ENCODE peak calls at places on chromosome 9, in eight cellular contexts. Q, I, M, L, Y, C, O and P are unnamed samples.

GRCh38 chr9:123620258-123620657 is 264.3 kb downstream of the CRB2 start:
- DNase-seq in Q (no peak), I (no peak), M (peak; percentile 8), L (peak; percentile 19), Y (no peak), C (no peak), O (no peak), P (no peak)

GRCh38 chr9:87269777-87270176 is 227.9 kb upstream of the DAPK1 start:
- DNase-seq in Q (no peak), I (no peak), M (no peak), L (no peak), Y (no peak), C (no peak), O (no peak), P (no peak)

GRCh38 chr9:128505414-128505765 is 871 bp downstream of the GLE1 start:
- DNase-seq in Q (peak; percentile 69), I (peak; percentile 53), M (peak; percentile 40), L (no peak), Y (no peak), C (no peak), O (no peak), P (no peak)

GRCh38 chr9:11149065-11149464 is 536.3 kb upstream of the PTPRD start:
- DNase-seq in Q (peak; percentile 63), I (no peak), M (no peak), L (no peak), Y (no peak), C (no peak), O (no peak), P (no peak)

GRCh38 chr9:76969716-76970115 is 49.7 kb upstream of the FOXB2 start:
- DNase-seq in Q (no peak), I (no peak), M (no peak), L (no peak), Y (no peak), C (no peak), O (no peak), P (no peak)

GRCh38 chr9:73156593-73157187 is 5.0 kb downstream of the ANXA1 start:
- DNase-seq in Q (no peak), I (no peak), M (no peak), L (no peak), Y (no peak), C (no peak), O (no peak), P (no peak)

GRCh38 chr9:4553951-4554381 is 63.7 kb downstream of the SLC1A1 start:
- DNase-seq in Q (no peak), I (peak; percentile 77), M (peak; percentile 57), L (no peak), Y (peak; percentile 88), C (no peak), O (no peak), P (no peak)

GRCh38 chr9:128162215-128163026 is 2.4 kb downstream of the BBLN start:
- DNase-seq in Q (no peak), I (peak; percentile 23), M (no peak), L (no peak), Y (no peak), C (no peak), O (no peak), P (no peak)

GRCh38 chr9:12884736-12885395 is 110.0 kb downstream of the LURAP1L start:
- DNase-seq in Q (peak; percentile 58), I (peak; percentile 80), M (peak; percentile 88), L (peak; percentile 86), Y (peak; percentile 64), C (peak; percentile 71), O (no peak), P (peak; percentile 51)

GRCh38 chr9:122786338-122786737 is 2.4 kb upstream of the OR5C1 start:
- DNase-seq in Q (no peak), I (no peak), M (no peak), L (no peak), Y (no peak), C (no peak), O (no peak), P (no peak)

GRCh38 chr9:33867747-33868429 is 50.9 kb downstream of the UBE2R2 start:
- DNase-seq in Q (no peak), I (no peak), M (no peak), L (no peak), Y (peak; percentile 31), C (no peak), O (no peak), P (no peak)

GRCh38 chr9:100100268-100100667 is 1.2 kb downstream of the INVS start:
- DNase-seq in Q (no peak), I (no peak), M (no peak), L (no peak), Y (no peak), C (no peak), O (no peak), P (no peak)

GRCh38 chr9:127971357-127972315 is 9.2 kb downstream of the EEIG1 start:
- DNase-seq in Q (peak; percentile 58), I (no peak), M (no peak), L (no peak), Y (no peak), C (peak; percentile 35), O (no peak), P (peak; percentile 30)

GRCh38 chr9:33737811-33738606 is 57.4 kb upstream of the PRSS3 start:
- DNase-seq in Q (peak; percentile 81), I (peak; percentile 44), M (peak; percentile 62), L (peak; percentile 81), Y (peak; percentile 62), C (peak; percentile 63), O (peak; percentile 12), P (peak; percentile 76)

GRCh38 chr9:105205787-105206511 is 38.5 kb upstream of the SLC44A1 start:
- DNase-seq in Q (no peak), I (peak; percentile 94), M (peak; percentile 94), L (no peak), Y (no peak), C (no peak), O (no peak), P (peak; percentile 15)

GRCh38 chr9:92961627-92962302 is 14.4 kb downstream of the FGD3 start:
- DNase-seq in Q (no peak), I (no peak), M (no peak), L (no peak), Y (no peak), C (no peak), O (no peak), P (no peak)

GRCh38 chr9:107587175-107587963 is 97.8 kb upstream of the KLF4 start:
- DNase-seq in Q (no peak), I (no peak), M (no peak), L (no peak), Y (peak; percentile 69), C (no peak), O (no peak), P (peak; percentile 85)

GRCh38 chr9:113854310-113854709 is 21.8 kb upstream of the ZNF618 start:
- DNase-seq in Q (peak; percentile 7), I (no peak), M (no peak), L (no peak), Y (no peak), C (no peak), O (no peak), P (no peak)

GRCh38 chr9:135116892-135117680 is 29.6 kb downstream of the OLFM1 start:
- DNase-seq in Q (peak; percentile 62), I (peak; percentile 8), M (no peak), L (no peak), Y (no peak), C (no peak), O (no peak), P (no peak)

GRCh38 chr9:93451762-93452709 is 551 bp downstream of the FAM120A start:
- DNase-seq in Q (peak; percentile 65), I (peak; percentile 61), M (peak; percentile 33), L (peak; percentile 62), Y (peak; percentile 58), C (peak; percentile 60), O (peak; percentile 46), P (peak; percentile 69)

GRCh38 chr9:1916676-1917075 is 98.5 kb upstream of the SMARCA2 start:
- DNase-seq in Q (no peak), I (no peak), M (no peak), L (no peak), Y (no peak), C (no peak), O (no peak), P (no peak)

DNA sequence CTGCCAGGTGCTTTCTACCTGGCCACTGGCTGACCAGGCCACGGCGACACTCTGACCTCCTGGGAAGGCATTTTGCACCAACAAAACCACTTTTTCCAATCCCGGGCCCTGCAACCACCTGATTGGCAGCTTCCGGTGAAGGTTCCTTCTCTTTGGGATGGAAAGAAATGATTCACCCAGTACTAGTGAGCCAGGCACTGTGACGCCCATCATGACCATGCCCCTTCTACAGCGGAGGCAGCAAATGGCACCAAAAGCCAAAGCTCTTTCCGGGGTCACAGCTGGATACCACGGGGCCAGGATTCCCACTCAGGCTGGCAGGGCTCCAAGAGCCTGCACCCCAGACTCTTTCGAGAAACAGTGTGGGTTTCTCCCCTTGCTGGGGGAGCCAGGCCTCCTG is 4.7 kb downstream of the NOTCH1 start:
- DNase-seq in Q (no peak), I (peak; percentile 69), M (no peak), L (no peak), Y (peak; percentile 50), C (no peak), O (no peak), P (no peak)
- H3K4me2 ChIP-seq in Q (no peak overlapping the region), I (no peak overlapping the region), M (no peak overlapping the region), L (no peak overlapping the region), Y (no peak overlapping the region), C (no peak overlapping the region), O (no peak overlapping the region), P (no peak overlapping the region)

DNA sequence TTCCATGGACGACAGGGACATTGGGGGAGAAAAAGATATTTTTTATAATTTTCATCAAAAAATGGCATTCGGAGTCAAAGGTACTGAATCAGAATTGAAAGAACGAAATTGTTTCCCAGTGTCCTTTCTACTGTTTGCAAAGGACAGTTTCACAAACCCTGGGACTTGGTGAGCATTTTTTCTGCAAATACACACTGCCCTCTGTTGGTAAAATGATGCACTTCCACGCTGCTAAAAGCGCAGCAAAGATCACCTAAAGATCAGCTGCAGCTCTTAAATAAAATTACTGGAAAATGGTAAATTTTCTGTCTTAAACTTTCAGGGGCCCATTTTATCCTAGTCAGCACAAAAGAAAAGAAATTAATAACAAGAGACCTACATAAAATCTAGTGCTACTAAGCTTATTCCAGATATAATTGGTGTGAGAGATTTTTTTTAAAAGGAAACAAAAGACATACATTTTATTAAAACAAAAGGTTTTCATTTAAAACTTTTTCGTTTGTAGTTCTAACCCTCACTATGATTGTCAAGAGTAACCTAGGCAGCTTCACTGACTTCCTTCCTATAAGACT is 566.0 kb downstream of the CAAP1 start:
- DNase-seq in Q (peak; percentile 79), I (peak; percentile 57), M (peak; percentile 81), L (peak; percentile 72), Y (peak; percentile 83), C (peak; percentile 78), O (peak; percentile 55), P (peak; percentile 72)
- H3K4me2 ChIP-seq in Q (no peak overlapping the region), I (no peak overlapping the region), M (no peak overlapping the region), L (peak overlapping the region; percentile 45), Y (no peak overlapping the region), C (no peak overlapping the region), O (no peak overlapping the region), P (no peak overlapping the region)

DNA sequence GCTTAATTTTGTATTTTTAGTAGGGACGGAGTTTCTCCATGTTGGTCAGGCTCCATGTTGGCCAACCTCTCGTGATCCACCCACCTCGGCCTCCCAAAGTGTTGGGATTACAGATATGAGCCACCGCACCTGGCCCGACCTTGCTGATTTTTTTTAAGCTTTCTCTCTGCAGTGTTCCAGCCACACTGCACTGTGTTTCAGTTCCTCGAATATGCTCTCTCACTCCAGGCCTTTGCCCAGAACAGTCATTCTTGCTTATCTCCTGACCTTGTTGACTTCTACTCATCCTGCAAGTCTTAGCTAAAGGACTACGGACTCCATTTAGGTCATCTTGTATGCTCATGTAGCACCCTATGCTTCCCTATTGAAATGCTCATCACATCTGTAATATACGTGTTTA is 3.3 kb downstream of the SNAPC3 start:
- DNase-seq in Q (no peak), I (no peak), M (no peak), L (no peak), Y (no peak), C (no peak), O (no peak), P (no peak)
- H3K4me2 ChIP-seq in Q (no peak overlapping the region), I (no peak overlapping the region), M (no peak overlapping the region), L (no peak overlapping the region), Y (no peak overlapping the region), C (no peak overlapping the region), O (no peak overlapping the region), P (no peak overlapping the region)

GRCh38 chr9:3337515-3337914 is 188.3 kb downstream of the RFX3 start:
- DNase-seq in Q (no peak), I (peak; percentile 80), M (peak; percentile 79), L (no peak), Y (peak; percentile 83), C (peak; percentile 91), O (no peak), P (peak; percentile 38)
- H3K4me2 ChIP-seq in Q (no peak overlapping the region), I (peak overlapping the region; percentile 52), M (peak overlapping the region; percentile 35), L (no peak overlapping the region), Y (peak overlapping the region; percentile 61), C (no peak overlapping the region), O (no peak overlapping the region), P (no peak overlapping the region)